ENCODE peak calls at places on chromosomes 13 and 19, in nine cellular contexts. Q is GM12864; I is GM12865; Z is cardiac fibroblast; R is gastrocnemius medialis; S is astrocyte; C is CD8-positive, alpha-beta T cell; E is right atrium auricular region; D is left lung. X is an unnamed sample.

GRCh38 chr13:53601181-53601580 is 572.6 kb downstream of the OLFM4 start:
- DNase-seq in C (no peak), S (no peak), Z (no peak), Q (no peak), E (no peak), D (no peak), R (no peak), I (no peak), X (no peak)

GRCh38 chr13:40910324-40911050 is 108.6 kb downstream of the ELF1 start:
- DNase-seq in C (no peak), Z (peak), S (peak), E (no peak), R (no peak), Q (no peak), D (no peak), I (peak), X (no peak)

GRCh38 chr19:49555600-49556411 is 24.6 kb downstream of the NOSIP start:
- DNase-seq in S (no peak), R (peak), E (no peak), I (peak), Z (peak), D (peak), Q (no peak), C (peak), X (peak)

GRCh38 chr19:9622531-9622930 is 1.5 kb upstream of the ZNF561 start:
- DNase-seq in C (no peak), I (no peak), E (no peak), Q (no peak), R (no peak), D (no peak), S (no peak), Z (no peak), X (no peak)

GRCh38 chr19:7917292-7918061 is 2.7 kb upstream of the SNAPC2 start:
- DNase-seq in Q (no peak), Z (peak), R (no peak), S (peak), I (peak), C (peak), E (no peak), D (no peak), X (peak)

GRCh38 chr13:45361596-45362206 is 20.7 kb upstream of the TPT1 start:
- DNase-seq in R (no peak), Q (no peak), S (peak), E (no peak), D (no peak), C (no peak), I (no peak), Z (peak), X (no peak)

GRCh38 chr19:51448011-51448744 is 10.1 kb downstream of the SIGLEC8 start:
- DNase-seq in I (peak), E (no peak), D (no peak), Z (no peak), S (no peak), Q (no peak), C (no peak), R (no peak), X (no peak)

GRCh38 chr13:39364797-39365468 is 238.1 kb downstream of the LHFPL6 start:
- DNase-seq in Q (no peak), Z (no peak), I (no peak), E (no peak), R (no peak), S (peak), D (no peak), C (no peak), X (no peak)

GRCh38 chr13:64753606-64754005 is 2476.5 kb downstream of the PCDH9 start:
- DNase-seq in C (no peak), Q (no peak), R (no peak), E (no peak), S (peak), I (no peak), D (no peak), Z (peak), X (no peak)

GRCh38 chr19:42363614-42364346 is 26.3 kb downstream of the CNFN start:
- DNase-seq in E (no peak), D (no peak), S (no peak), C (no peak), Q (no peak), Z (no peak), I (peak), R (no peak), X (no peak)

GRCh38 chr19:4284974-4285373 is 5.9 kb downstream of the SHD start:
- DNase-seq in R (no peak), Q (no peak), C (no peak), D (no peak), S (no peak), Z (no peak), E (no peak), I (no peak), X (no peak)

GRCh38 chr13:110574161-110574560 is 12.6 kb upstream of the RAB20 start:
- DNase-seq in C (no peak), Z (no peak), E (no peak), D (no peak), R (no peak), I (no peak), Q (no peak), S (no peak), X (no peak)

GRCh38 chr13:57075588-57075987 is 65.1 kb upstream of the PRR20A start:
- DNase-seq in E (no peak), S (no peak), R (no peak), Q (no peak), C (no peak), I (no peak), Z (no peak), D (no peak), X (no peak)

GRCh38 chr19:54388001-54388802 is 23.5 kb upstream of the LAIR1 start:
- DNase-seq in D (peak), C (peak), S (no peak), E (no peak), I (peak), Q (no peak), R (no peak), Z (no peak), X (no peak)

GRCh38 chr13:53758946-53759345 is 730.3 kb downstream of the OLFM4 start:
- DNase-seq in E (no peak), R (no peak), Z (no peak), S (no peak), Q (no peak), I (no peak), C (no peak), D (no peak), X (no peak)

GRCh38 chr19:48341006-48341405 is 15.7 kb downstream of the EMP3 start:
- DNase-seq in C (no peak), Q (no peak), Z (peak), S (peak), E (no peak), I (no peak), D (no peak), R (peak), X (peak)

GRCh38 chr13:101013245-101013644 is 338.6 kb upstream of the TMTC4 start:
- DNase-seq in I (no peak), Z (no peak), C (no peak), Q (no peak), S (no peak), D (no peak), R (no peak), E (no peak), X (no peak)

GRCh38 chr13:59269476-59269875 is 894.3 kb downstream of the DIAPH3 start:
- DNase-seq in S (peak), I (no peak), E (no peak), R (no peak), D (no peak), Z (peak), Q (no peak), C (no peak), X (no peak)

GRCh38 chr13:79486433-79487188 is 5.7 kb downstream of the NDFIP2 start:
- DNase-seq in D (no peak), E (no peak), R (no peak), S (no peak), Q (no peak), C (no peak), Z (no peak), I (no peak), X (no peak)

GRCh38 chr19:4694211-4694987 is 24.3 kb upstream of the MYDGF start:
- DNase-seq in Z (peak), E (peak), C (no peak), R (peak), Q (no peak), D (peak), S (peak), I (no peak), X (peak)

GRCh38 chr13:101303512-101303911 is 112.8 kb downstream of the NALCN start:
- DNase-seq in I (no peak), R (no peak), C (no peak), Z (no peak), E (no peak), D (no peak), Q (no peak), S (no peak), X (no peak)

GRCh38 chr13:42066542-42066941 is 18.1 kb downstream of the DGKH start:
- DNase-seq in D (no peak), C (no peak), Q (no peak), Z (peak), I (no peak), R (no peak), E (no peak), S (peak), X (no peak)

GRCh38 chr19:51531349-51532315 is at the start of gene SIGLEC6:
- DNase-seq in Z (no peak), S (no peak), D (peak), I (peak), C (no peak), E (no peak), R (peak), Q (peak), X (peak)

GRCh38 chr19:50838239-50838638 is 4.9 kb upstream of the KLK15 start:
- DNase-seq in R (no peak), Z (peak), Q (no peak), D (no peak), E (no peak), S (no peak), I (peak), C (no peak), X (no peak)

GRCh38 chr19:10692673-10693264 is 8.5 kb upstream of the QTRT1 start:
- DNase-seq in I (no peak), R (no peak), C (no peak), Z (no peak), E (no peak), Q (no peak), D (no peak), S (no peak), X (no peak)

GRCh38 chr13:30829145-30829544 is 76.9 kb upstream of the MEDAG start:
- DNase-seq in C (no peak), S (peak), E (no peak), D (no peak), R (no peak), I (no peak), Q (no peak), Z (peak), X (no peak)

GRCh38 chr19:50461066-50461875 is 15.0 kb upstream of the EMC10 start:
- DNase-seq in D (no peak), Q (peak), I (peak), R (peak), E (no peak), Z (peak), S (peak), C (peak), X (peak)

GRCh38 chr13:22175211-22175610 is 504.3 kb downstream of the FGF9 start:
- DNase-seq in D (no peak), S (no peak), Q (no peak), R (no peak), E (no peak), C (no peak), I (no peak), Z (no peak), X (no peak)

GRCh38 chr13:108618233-108618632 is 11.2 kb upstream of the MYO16 start:
- DNase-seq in Z (no peak), Q (no peak), S (no peak), E (no peak), C (no peak), I (no peak), D (no peak), R (no peak), X (no peak)

GRCh38 chr13:31129419-31129818 is 32.3 kb downstream of the HSPH1 start:
- DNase-seq in Z (no peak), E (no peak), I (no peak), R (no peak), C (no peak), Q (no peak), D (no peak), S (no peak), X (no peak)

GRCh38 chr19:42528354-42529247 is at the start of gene CEACAM1:
- DNase-seq in C (peak), E (peak), I (peak), R (no peak), Z (peak), S (no peak), D (peak), Q (peak), X (peak)

GRCh38 chr19:40799558-40800338 is 757 bp downstream of the EGLN2 start:
- DNase-seq in R (peak), D (peak), Q (no peak), C (peak), S (no peak), E (no peak), Z (no peak), I (peak), X (peak)

GRCh38 chr13:66952507-66952906 is 277.6 kb downstream of the PCDH9 start:
- DNase-seq in R (no peak), Q (no peak), C (no peak), E (no peak), Z (no peak), S (no peak), I (no peak), D (no peak), X (no peak)

GRCh38 chr13:97266734-97267417 is 44.7 kb downstream of the MBNL2 start:
- DNase-seq in S (peak), E (no peak), Q (no peak), R (no peak), C (no peak), D (no peak), I (no peak), Z (peak), X (no peak)

GRCh38 chr13:24685314-24685713 is 5.1 kb downstream of the ATP12A start:
- DNase-seq in Z (no peak), I (no peak), C (no peak), S (no peak), Q (no peak), E (no peak), D (no peak), R (no peak), X (no peak)
- TF ChIP-seq CTCF in Z (no peak), I (no peak), C (no peak), S (no peak), Q (no peak), E (no peak), D (no peak), R (no peak), X (no peak)

GRCh38 chr19:33722456-33723239 is 74.0 kb upstream of the KCTD15 start:
- DNase-seq in S (no peak), I (no peak), R (no peak), E (no peak), C (no peak), D (no peak), Z (no peak), Q (no peak), X (no peak)

GRCh38 chr19:33724723-33725060 is 72.0 kb upstream of the KCTD15 start:
- DNase-seq in Q (no peak), E (no peak), I (no peak), R (no peak), S (no peak), Z (no peak), D (no peak), C (no peak), X (no peak)

GRCh38 chr19:33721735-33722297 is 74.9 kb upstream of the KCTD15 start:
- DNase-seq in E (no peak), S (no peak), D (no peak), I (no peak), R (no peak), C (no peak), Z (no peak), Q (no peak), X (no peak)

GRCh38 chr19:33724021-33724722 is 72.5 kb upstream of the KCTD15 start:
- DNase-seq in C (no peak), E (no peak), D (no peak), I (no peak), S (no peak), Z (no peak), R (no peak), Q (no peak), X (no peak)

DNA sequence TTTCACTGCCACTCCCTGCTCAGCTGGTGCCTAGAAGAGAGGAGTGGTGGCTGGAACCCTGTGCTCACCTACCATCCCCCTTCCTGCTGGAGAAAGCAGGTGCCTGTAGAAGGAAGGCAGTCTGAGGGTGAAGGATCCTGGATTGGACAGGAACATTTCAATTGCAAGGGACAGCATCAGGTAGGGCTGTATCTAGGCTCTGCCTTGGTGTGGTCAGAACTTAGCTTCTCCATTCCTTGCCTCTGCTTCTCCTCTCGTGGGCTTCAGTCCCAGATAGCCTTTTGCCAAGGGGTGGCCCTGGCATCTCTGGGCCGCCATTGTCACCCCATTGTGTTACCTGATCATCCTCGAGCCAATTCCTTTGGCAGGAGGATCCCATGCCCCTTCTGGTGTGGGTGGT is 73.2 kb upstream of the KCTD15 start:
- DNase-seq in C (no peak), Q (no peak), S (no peak), E (no peak), Z (no peak), I (no peak), R (no peak), D (no peak), X (no peak)
- H3K4me3 ChIP-seq in C (no peak), Q (no peak), S (no peak), E (no peak), Z (no peak), I (no peak), R (no peak), D (no peak), X (no peak)

DNA sequence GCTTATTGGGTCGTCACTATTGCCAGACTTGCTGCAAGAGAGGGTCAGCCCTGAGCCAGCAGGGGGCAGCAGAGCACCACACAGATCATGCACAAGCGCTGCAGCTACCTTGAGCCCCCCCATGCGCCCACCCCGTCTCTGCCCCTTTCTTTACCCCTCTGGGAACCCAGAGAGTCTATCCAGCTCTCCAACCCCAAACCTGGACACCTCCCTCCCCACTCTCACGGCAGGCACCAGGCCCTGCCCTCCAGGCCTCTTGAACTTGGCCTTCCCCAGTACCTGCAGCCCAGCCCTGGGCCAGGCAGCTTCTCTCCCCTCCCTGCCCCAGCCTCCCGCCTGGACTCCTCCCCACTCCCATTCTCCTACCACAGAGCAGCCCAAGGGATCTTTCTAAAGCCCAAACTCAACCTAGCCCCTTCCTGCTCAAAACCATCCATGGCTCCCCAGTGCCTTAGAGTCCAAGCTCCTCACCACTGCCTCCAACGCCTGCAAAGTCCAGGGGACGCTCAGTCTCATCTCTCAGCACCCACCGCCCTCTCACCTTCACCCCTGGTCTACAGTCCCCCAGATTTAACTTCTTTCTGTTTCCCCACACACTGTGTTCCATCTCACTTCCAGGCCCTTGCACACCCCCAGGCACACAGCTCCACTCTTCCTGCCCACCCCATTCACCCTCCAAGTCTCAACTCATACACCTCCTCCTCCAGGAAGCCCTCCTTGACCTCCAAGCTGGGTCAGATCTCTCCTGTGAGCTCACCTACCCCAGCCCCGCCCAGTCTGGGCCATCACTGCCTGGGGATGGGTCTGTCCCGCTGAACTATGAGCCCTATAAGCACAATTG is 9.4 kb upstream of the CEACAM16 start:
- DNase-seq in D (peak), R (peak), Z (peak), I (peak), C (peak), Q (peak), S (peak), E (peak), X (peak)
- TF ChIP-seq CTCF in D (peak), R (peak), Z (peak), I (peak), C (peak), Q (peak), S (peak), E (peak), X (peak)

DNA sequence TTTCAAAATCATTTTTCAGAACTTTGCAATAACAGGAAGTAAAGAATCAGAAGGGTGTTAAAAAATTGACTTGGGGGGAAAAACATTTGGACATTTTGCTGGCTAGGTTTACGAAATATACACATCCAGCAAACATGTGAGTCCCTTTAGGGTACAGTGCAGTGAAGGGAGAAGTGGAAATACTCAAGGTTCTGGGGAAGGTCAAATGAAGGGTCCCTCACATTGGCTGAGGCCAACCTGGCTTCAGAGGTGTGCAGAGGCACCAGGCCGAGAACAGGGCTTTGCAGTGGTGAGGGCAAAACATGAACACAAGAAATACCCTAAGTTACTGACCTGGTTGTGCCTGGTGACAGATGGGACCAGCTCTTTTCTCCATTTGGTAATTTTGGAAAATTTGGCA is 1.6 kb upstream of the UPF3A start:
- DNase-seq in Z (no peak), R (no peak), I (no peak), D (no peak), S (no peak), E (no peak), Q (no peak), C (no peak), X (no peak)
- H3K4me3 ChIP-seq in Z (no peak), R (no peak), I (peak), D (no peak), S (no peak), E (no peak), Q (no peak), C (no peak), X (no peak)